ENCODE peak calls at places on chromosome 22, in seven cellular contexts. R, L, U, Y, K, D and S are unnamed samples.

GRCh38 chr22:28297504-28297903 is 378.4 kb upstream of the PITPNB start:
- DNase-seq in R (no peak), L (no peak), U (no peak), Y (no peak), K (no peak), D (no peak), S (peak)

GRCh38 chr22:37632174-37633081 is 7.0 kb upstream of the SH3BP1 start:
- DNase-seq in R (peak), L (no peak), U (no peak), Y (no peak), K (no peak), D (no peak), S (peak)

GRCh38 chr22:25563757-25564319 is 637 bp upstream of the GRK3 start:
- DNase-seq in R (peak), L (no peak), U (no peak), Y (no peak), K (no peak), D (peak), S (peak)

GRCh38 chr22:48890693-48891554 is 936.7 kb downstream of the BRD1 start:
- DNase-seq in R (no peak), L (no peak), U (peak), Y (no peak), K (no peak), D (no peak), S (no peak)

GRCh38 chr22:45246060-45246985 is 5.6 kb upstream of the KIAA0930 start:
- DNase-seq in R (no peak), L (peak), U (no peak), Y (no peak), K (no peak), D (no peak), S (no peak)

GRCh38 chr22:50169774-50170341 is 673 bp upstream of the PANX2 start:
- DNase-seq in R (peak), L (no peak), U (no peak), Y (no peak), K (no peak), D (no peak), S (peak)

GRCh38 chr22:39175127-39176066 is 22.9 kb upstream of the CBX7 start:
- DNase-seq in R (peak), L (no peak), U (no peak), Y (no peak), K (no peak), D (no peak), S (peak)

GRCh38 chr22:45318168-45318557 is 8.4 kb downstream of the FAM118A start:
- DNase-seq in R (peak), L (peak), U (peak), Y (peak), K (peak), D (peak), S (peak)

GRCh38 chr22:20196094-20196840 is 45.4 kb upstream of the CCDC188 start:
- DNase-seq in R (no peak), L (no peak), U (no peak), Y (no peak), K (no peak), D (no peak), S (no peak)

GRCh38 chr22:18970180-18970947 is 34.3 kb upstream of the PRODH start:
- DNase-seq in R (no peak), L (no peak), U (no peak), Y (no peak), K (peak), D (no peak), S (peak)

GRCh38 chr22:40819741-40820140 is 595 bp upstream of the SLC25A17 start:
- DNase-seq in R (no peak), L (no peak), U (no peak), Y (no peak), K (peak), D (no peak), S (peak)

GRCh38 chr22:37343343-37343742 is 61.0 kb downstream of the CYTH4 start:
- DNase-seq in R (no peak), L (no peak), U (no peak), Y (no peak), K (no peak), D (no peak), S (no peak)

GRCh38 chr22:30036656-30037055 is 43.6 kb upstream of the HORMAD2 start:
- DNase-seq in R (no peak), L (no peak), U (no peak), Y (no peak), K (no peak), D (no peak), S (no peak)

GRCh38 chr22:47125603-47126002 is 363.2 kb downstream of the TBC1D22A start:
- DNase-seq in R (peak), L (no peak), U (no peak), Y (no peak), K (no peak), D (no peak), S (no peak)

GRCh38 chr22:37488337-37489135 is 2.4 kb upstream of the MFNG start:
- DNase-seq in R (no peak), L (no peak), U (no peak), Y (no peak), K (no peak), D (no peak), S (no peak)